ENCODE peak calls at places on chromosomes 4 and X, in eight cellular contexts. One of them, this sample, is unnamed.

GRCh38 chr4:80188457-80188800 is 8.9 kb upstream of the PRDM8 start:
- DNase-seq in lower lobe of right lung: no peak
- DNase-seq in foreskin fibroblast: no peak
- DNase-seq in neural progenitor cell: no peak
- DNase-seq in tibial nerve: no peak
- DNase-seq in WERI-Rb-1: no peak
- DNase-seq in progenitor cell of endocrine pancreas: no peak
- DNase-seq in BE2C: no peak
- DNase-seq in this sample: no peak

GRCh38 chr4:53905935-53906377 is 158.4 kb downstream of the CHIC2 start:
- DNase-seq in WERI-Rb-1: no peak
- DNase-seq in tibial nerve: no peak
- DNase-seq in progenitor cell of endocrine pancreas: no peak
- DNase-seq in foreskin fibroblast: peak
- DNase-seq in BE2C: peak
- DNase-seq in neural progenitor cell: peak
- DNase-seq in lower lobe of right lung: no peak
- DNase-seq in this sample: no peak

GRCh38 chr4:27062256-27062655 is 201.6 kb downstream of the STIM2 start:
- DNase-seq in BE2C: no peak
- DNase-seq in WERI-Rb-1: no peak
- DNase-seq in neural progenitor cell: no peak
- DNase-seq in lower lobe of right lung: no peak
- DNase-seq in progenitor cell of endocrine pancreas: no peak
- DNase-seq in tibial nerve: no peak
- DNase-seq in foreskin fibroblast: no peak
- DNase-seq in this sample: no peak

GRCh38 chrX:135257469-135257868 is 5.6 kb downstream of the ETDA start:
- DNase-seq in BE2C: no peak
- DNase-seq in progenitor cell of endocrine pancreas: no peak
- DNase-seq in tibial nerve: no peak
- DNase-seq in WERI-Rb-1: no peak
- DNase-seq in lower lobe of right lung: no peak
- DNase-seq in neural progenitor cell: no peak
- DNase-seq in foreskin fibroblast: no peak
- DNase-seq in this sample: no peak

GRCh38 chrX:21657318-21658151 is 595 bp downstream of the KLHL34 start:
- DNase-seq in WERI-Rb-1: no peak
- DNase-seq in foreskin fibroblast: no peak
- DNase-seq in lower lobe of right lung: no peak
- DNase-seq in progenitor cell of endocrine pancreas: no peak
- DNase-seq in tibial nerve: no peak
- DNase-seq in neural progenitor cell: no peak
- DNase-seq in BE2C: no peak
- DNase-seq in this sample: no peak

GRCh38 chr4:185119927-185120630 is 23.0 kb upstream of the SLC25A4 start:
- DNase-seq in neural progenitor cell: no peak
- DNase-seq in lower lobe of right lung: no peak
- DNase-seq in WERI-Rb-1: no peak
- DNase-seq in foreskin fibroblast: no peak
- DNase-seq in tibial nerve: no peak
- DNase-seq in progenitor cell of endocrine pancreas: no peak
- DNase-seq in BE2C: no peak
- DNase-seq in this sample: no peak

GRCh38 chrX:370244-370962 is 16.3 kb downstream of the PPP2R3B start:
- DNase-seq in neural progenitor cell: no peak
- DNase-seq in progenitor cell of endocrine pancreas: no peak
- DNase-seq in WERI-Rb-1: no peak
- DNase-seq in tibial nerve: no peak
- DNase-seq in lower lobe of right lung: no peak
- DNase-seq in foreskin fibroblast: no peak
- DNase-seq in BE2C: no peak
- DNase-seq in this sample: no peak

GRCh38 chr4:26787461-26788340 is 72.9 kb upstream of the STIM2 start:
- DNase-seq in WERI-Rb-1: peak
- DNase-seq in tibial nerve: no peak
- DNase-seq in foreskin fibroblast: peak
- DNase-seq in lower lobe of right lung: no peak
- DNase-seq in neural progenitor cell: peak
- DNase-seq in BE2C: peak
- DNase-seq in progenitor cell of endocrine pancreas: no peak
- DNase-seq in this sample: no peak

GRCh38 chr4:111064342-111064993 is 441.6 kb upstream of the PITX2 start:
- DNase-seq in WERI-Rb-1: no peak
- DNase-seq in neural progenitor cell: no peak
- DNase-seq in lower lobe of right lung: no peak
- DNase-seq in progenitor cell of endocrine pancreas: no peak
- DNase-seq in foreskin fibroblast: peak
- DNase-seq in tibial nerve: no peak
- DNase-seq in BE2C: no peak
- DNase-seq in this sample: no peak

GRCh38 chr4:184235526-184235925 is 17.9 kb upstream of the ENPP6 start:
- DNase-seq in lower lobe of right lung: no peak
- DNase-seq in tibial nerve: no peak
- DNase-seq in progenitor cell of endocrine pancreas: no peak
- DNase-seq in WERI-Rb-1: no peak
- DNase-seq in BE2C: no peak
- DNase-seq in foreskin fibroblast: no peak
- DNase-seq in neural progenitor cell: no peak
- DNase-seq in this sample: no peak

GRCh38 chr4:7506119-7506518 is 71.4 kb upstream of the PSAPL1 start:
- DNase-seq in tibial nerve: no peak
- DNase-seq in foreskin fibroblast: no peak
- DNase-seq in lower lobe of right lung: no peak
- DNase-seq in neural progenitor cell: no peak
- DNase-seq in BE2C: no peak
- DNase-seq in progenitor cell of endocrine pancreas: no peak
- DNase-seq in WERI-Rb-1: no peak
- DNase-seq in this sample: no peak

GRCh38 chrX:153768311-153769157 is 4.5 kb downstream of the PLXNB3 start:
- DNase-seq in tibial nerve: no peak
- DNase-seq in WERI-Rb-1: peak
- DNase-seq in foreskin fibroblast: no peak
- DNase-seq in progenitor cell of endocrine pancreas: no peak
- DNase-seq in BE2C: peak
- DNase-seq in lower lobe of right lung: peak
- DNase-seq in neural progenitor cell: no peak
- DNase-seq in this sample: no peak

GRCh38 chr4:70768301-70768948 is 46.7 kb downstream of the RUFY3 start:
- DNase-seq in tibial nerve: no peak
- DNase-seq in progenitor cell of endocrine pancreas: no peak
- DNase-seq in lower lobe of right lung: no peak
- DNase-seq in foreskin fibroblast: no peak
- DNase-seq in WERI-Rb-1: no peak
- DNase-seq in neural progenitor cell: no peak
- DNase-seq in BE2C: no peak
- DNase-seq in this sample: no peak

GRCh38 chr4:66927937-66928336 is 617.4 kb downstream of the CENPC start:
- DNase-seq in foreskin fibroblast: no peak
- DNase-seq in tibial nerve: no peak
- DNase-seq in neural progenitor cell: peak
- DNase-seq in WERI-Rb-1: peak
- DNase-seq in progenitor cell of endocrine pancreas: no peak
- DNase-seq in BE2C: no peak
- DNase-seq in lower lobe of right lung: no peak
- DNase-seq in this sample: no peak

DNA sequence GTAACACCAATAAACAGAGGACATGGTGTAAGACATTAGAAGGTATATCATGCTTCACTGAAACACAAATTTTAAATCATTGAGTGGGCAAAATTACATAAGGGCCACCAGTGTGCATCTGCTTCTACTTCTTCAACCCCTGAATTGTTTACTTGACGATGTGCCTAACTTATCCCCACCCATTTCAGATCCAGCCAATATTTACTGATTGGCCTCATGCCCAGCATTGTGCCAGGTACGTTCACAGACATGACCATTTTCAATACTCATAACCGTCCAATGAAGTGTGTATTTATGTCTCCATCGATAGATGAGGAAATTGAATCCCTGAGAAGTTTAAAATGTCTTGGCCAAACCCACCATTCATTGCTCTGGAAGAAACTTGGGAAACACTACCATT is 208.3 kb upstream of the MID1 start:
- DNase-seq in progenitor cell of endocrine pancreas: no peak
- DNase-seq in neural progenitor cell: no peak
- DNase-seq in lower lobe of right lung: no peak
- DNase-seq in foreskin fibroblast: no peak
- DNase-seq in BE2C: no peak
- DNase-seq in tibial nerve: no peak
- DNase-seq in WERI-Rb-1: no peak
- DNase-seq in this sample: no peak
- TF ChIP-seq CTCF in progenitor cell of endocrine pancreas: no peak
- TF ChIP-seq CTCF in neural progenitor cell: no peak
- TF ChIP-seq CTCF in lower lobe of right lung: no peak
- TF ChIP-seq CTCF in foreskin fibroblast: no peak
- TF ChIP-seq CTCF in BE2C: no peak
- TF ChIP-seq CTCF in tibial nerve: no peak
- TF ChIP-seq CTCF in WERI-Rb-1: no peak
- TF ChIP-seq CTCF in this sample: no peak

DNA sequence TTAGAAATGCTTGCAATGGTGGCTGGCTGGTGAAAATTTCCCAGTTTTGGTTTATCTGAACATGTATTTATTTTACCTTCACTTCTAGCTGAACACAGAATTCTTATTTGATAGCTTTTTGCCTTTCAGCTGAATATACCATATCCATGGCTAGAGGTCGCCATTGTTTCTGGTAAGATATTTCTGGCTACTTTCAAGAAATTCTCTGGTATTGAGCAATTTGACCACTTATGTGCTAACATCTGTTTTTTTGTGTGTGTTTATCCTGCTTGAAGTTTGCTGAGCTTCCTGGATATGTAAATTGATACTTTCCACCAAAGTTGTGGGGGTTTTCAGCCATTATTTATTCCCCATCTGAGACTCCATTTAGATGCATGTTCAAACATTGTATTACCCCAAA is 75.4 kb downstream of the FBXW7 start:
- DNase-seq in neural progenitor cell: no peak
- DNase-seq in tibial nerve: no peak
- DNase-seq in progenitor cell of endocrine pancreas: no peak
- DNase-seq in WERI-Rb-1: no peak
- DNase-seq in foreskin fibroblast: peak
- DNase-seq in lower lobe of right lung: no peak
- DNase-seq in BE2C: no peak
- DNase-seq in this sample: no peak
- TF ChIP-seq CTCF in neural progenitor cell: no peak
- TF ChIP-seq CTCF in tibial nerve: no peak
- TF ChIP-seq CTCF in progenitor cell of endocrine pancreas: no peak
- TF ChIP-seq CTCF in WERI-Rb-1: no peak
- TF ChIP-seq CTCF in foreskin fibroblast: peak
- TF ChIP-seq CTCF in lower lobe of right lung: no peak
- TF ChIP-seq CTCF in BE2C: peak
- TF ChIP-seq CTCF in this sample: no peak

GRCh38 chrX:65745427-65745826 is 78.0 kb downstream of the MSN start:
- DNase-seq in BE2C: no peak
- DNase-seq in foreskin fibroblast: no peak
- DNase-seq in WERI-Rb-1: no peak
- DNase-seq in progenitor cell of endocrine pancreas: no peak
- DNase-seq in tibial nerve: no peak
- DNase-seq in neural progenitor cell: no peak
- DNase-seq in lower lobe of right lung: no peak
- DNase-seq in this sample: no peak

GRCh38 chrX:65745992-65746391 is 78.5 kb downstream of the MSN start:
- DNase-seq in neural progenitor cell: no peak
- DNase-seq in BE2C: no peak
- DNase-seq in progenitor cell of endocrine pancreas: no peak
- DNase-seq in lower lobe of right lung: no peak
- DNase-seq in tibial nerve: no peak
- DNase-seq in foreskin fibroblast: no peak
- DNase-seq in WERI-Rb-1: no peak
- DNase-seq in this sample: no peak

GRCh38 chrX:65741823-65742222 is 74.4 kb downstream of the MSN start:
- DNase-seq in BE2C: no peak
- DNase-seq in lower lobe of right lung: no peak
- DNase-seq in foreskin fibroblast: no peak
- DNase-seq in tibial nerve: no peak
- DNase-seq in progenitor cell of endocrine pancreas: no peak
- DNase-seq in neural progenitor cell: no peak
- DNase-seq in WERI-Rb-1: no peak
- DNase-seq in this sample: no peak

GRCh38 chrX:65744965-65745364 is 77.5 kb downstream of the MSN start:
- DNase-seq in WERI-Rb-1: no peak
- DNase-seq in neural progenitor cell: no peak
- DNase-seq in BE2C: no peak
- DNase-seq in foreskin fibroblast: peak
- DNase-seq in lower lobe of right lung: no peak
- DNase-seq in progenitor cell of endocrine pancreas: no peak
- DNase-seq in tibial nerve: no peak
- DNase-seq in this sample: no peak

DNA sequence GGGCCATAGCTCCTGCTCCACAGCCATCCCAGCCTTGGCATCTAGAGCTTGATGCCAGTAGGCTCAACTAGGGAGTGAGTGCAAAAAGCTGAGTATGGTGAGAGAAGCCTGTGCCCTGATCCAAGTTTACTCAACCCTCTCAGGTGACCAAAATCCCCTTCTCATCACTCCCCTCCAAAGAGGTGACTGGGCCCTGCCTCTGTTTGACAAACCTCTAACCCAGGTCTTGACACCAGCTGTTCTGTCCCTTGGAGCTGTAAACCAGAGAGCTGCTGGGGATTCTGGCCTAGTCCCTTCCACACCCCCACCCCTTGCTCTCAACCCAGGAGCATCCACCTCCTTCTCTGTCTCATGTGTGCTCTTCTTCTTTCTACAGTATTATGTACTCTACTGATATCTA is 73.5 kb downstream of the MSN start:
- DNase-seq in foreskin fibroblast: no peak
- DNase-seq in tibial nerve: no peak
- DNase-seq in progenitor cell of endocrine pancreas: no peak
- DNase-seq in BE2C: no peak
- DNase-seq in lower lobe of right lung: no peak
- DNase-seq in WERI-Rb-1: no peak
- DNase-seq in neural progenitor cell: no peak
- DNase-seq in this sample: no peak
- TF ChIP-seq CTCF in foreskin fibroblast: no peak
- TF ChIP-seq CTCF in tibial nerve: no peak
- TF ChIP-seq CTCF in progenitor cell of endocrine pancreas: no peak
- TF ChIP-seq CTCF in BE2C: no peak
- TF ChIP-seq CTCF in lower lobe of right lung: no peak
- TF ChIP-seq CTCF in WERI-Rb-1: no peak
- TF ChIP-seq CTCF in neural progenitor cell: no peak
- TF ChIP-seq CTCF in this sample: no peak

DNA sequence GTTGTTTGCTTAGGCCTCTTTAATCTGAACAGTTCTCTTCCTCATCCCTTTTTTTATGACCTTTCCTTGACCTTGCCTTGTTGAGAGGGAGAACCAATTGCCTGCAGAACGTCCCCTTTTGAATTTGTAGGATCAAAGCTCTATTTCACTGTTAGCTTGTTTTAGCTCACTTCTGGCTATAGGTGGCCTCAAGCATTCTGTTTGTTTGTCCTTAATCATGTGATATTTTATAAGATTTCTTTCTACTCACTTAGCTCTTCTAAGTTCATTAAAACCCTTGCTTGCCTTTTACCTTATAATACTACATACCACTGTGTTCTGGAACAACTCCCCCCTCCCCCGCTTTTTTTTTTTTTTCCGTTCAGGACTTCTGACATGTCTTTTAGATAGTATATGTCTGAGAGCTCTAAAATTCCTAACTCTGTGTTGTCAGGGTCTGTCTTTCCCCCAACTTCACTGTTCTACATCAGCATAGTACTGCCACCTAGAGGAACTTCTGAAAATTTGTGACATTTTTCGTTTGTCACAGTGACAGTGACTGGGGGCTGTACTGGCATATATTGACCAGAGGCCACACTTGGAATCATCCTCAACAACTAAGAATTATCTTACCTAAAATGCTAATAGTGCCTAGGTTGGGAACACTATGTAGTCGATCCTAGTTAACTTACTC is 128.5 kb downstream of the LARP7 start:
- DNase-seq in progenitor cell of endocrine pancreas: no peak
- DNase-seq in neural progenitor cell: peak
- DNase-seq in foreskin fibroblast: peak
- DNase-seq in WERI-Rb-1: no peak
- DNase-seq in BE2C: peak
- DNase-seq in lower lobe of right lung: no peak
- DNase-seq in tibial nerve: no peak
- DNase-seq in this sample: no peak
- TF ChIP-seq CTCF in progenitor cell of endocrine pancreas: peak
- TF ChIP-seq CTCF in neural progenitor cell: peak
- TF ChIP-seq CTCF in foreskin fibroblast: peak
- TF ChIP-seq CTCF in WERI-Rb-1: peak
- TF ChIP-seq CTCF in BE2C: peak
- TF ChIP-seq CTCF in lower lobe of right lung: peak
- TF ChIP-seq CTCF in tibial nerve: no peak
- TF ChIP-seq CTCF in this sample: peak

This sample was measured in neural crest cell.